ENCODE peak calls at places on chromosome 14, in four cellular contexts. N is H1, E is mesenchymal stem cell, T is IMR-90. X is an unnamed sample. For H3K36me3, the result is how much of the 10 kb centered on the place peaks cover.

GRCh38 chr14:94562941-94563883 is 2.0 kb downstream of the SERPINA4 start:
- DNase-seq in N (no peak), E (no peak), T (no peak), X (no peak)

GRCh38 chr14:55938249-55938791 is 179.9 kb upstream of the PELI2 start:
- DNase-seq in N (no peak), E (no peak), T (peak), X (no peak)

GRCh38 chr14:66717571-66718140 is 209.7 kb downstream of the GPHN start:
- DNase-seq in N (no peak), E (no peak), T (no peak), X (no peak)

GRCh38 chr14:20714593-20715250 is 26.2 kb downstream of the ANG start:
- DNase-seq in N (no peak), E (no peak), T (peak), X (no peak)

GRCh38 chr14:100130471-100130870 is 29.0 kb downstream of the DEGS2 start:
- DNase-seq in N (no peak), E (no peak), T (no peak), X (no peak)

GRCh38 chr14:43937001-43937400 is 570.1 kb downstream of the FSCB start:
- DNase-seq in N (no peak), E (no peak), T (no peak), X (no peak)

GRCh38 chr14:63727736-63728728 is at the start of gene SGPP1:
- DNase-seq in N (peak), E (peak), T (peak), X (peak)

GRCh38 chr14:40292664-40293063 is 860.4 kb upstream of the FBXO33 start:
- DNase-seq in N (no peak), E (no peak), T (no peak), X (no peak)

GRCh38 chr14:81801921-81802320 is 268.3 kb upstream of the SEL1L start:
- DNase-seq in N (no peak), E (no peak), T (no peak), X (no peak)

GRCh38 chr14:29529418-29529817 is 398.2 kb downstream of the PRKD1 start:
- DNase-seq in N (no peak), E (no peak), T (peak), X (no peak)

GRCh38 chr14:32709072-32709471 is 229.6 kb upstream of the NPAS3 start:
- DNase-seq in N (no peak), E (peak), T (peak), X (no peak)

GRCh38 chr14:44775248-44775647 is 186.5 kb downstream of the KLHL28 start:
- DNase-seq in N (no peak), E (no peak), T (no peak), X (no peak)

GRCh38 chr14:50948205-50948604 is 3.9 kb upstream of the PYGL start:
- DNase-seq in N (no peak), E (no peak), T (no peak), X (no peak)

GRCh38 chr14:67167420-67168109 is 21.7 kb upstream of the GARIN2 start:
- DNase-seq in N (no peak), E (no peak), T (no peak), X (no peak)

GRCh38 chr14:91968280-91968679 is 20.8 kb upstream of the FBLN5 start:
- DNase-seq in N (no peak), E (no peak), T (no peak), X (no peak)

DNA sequence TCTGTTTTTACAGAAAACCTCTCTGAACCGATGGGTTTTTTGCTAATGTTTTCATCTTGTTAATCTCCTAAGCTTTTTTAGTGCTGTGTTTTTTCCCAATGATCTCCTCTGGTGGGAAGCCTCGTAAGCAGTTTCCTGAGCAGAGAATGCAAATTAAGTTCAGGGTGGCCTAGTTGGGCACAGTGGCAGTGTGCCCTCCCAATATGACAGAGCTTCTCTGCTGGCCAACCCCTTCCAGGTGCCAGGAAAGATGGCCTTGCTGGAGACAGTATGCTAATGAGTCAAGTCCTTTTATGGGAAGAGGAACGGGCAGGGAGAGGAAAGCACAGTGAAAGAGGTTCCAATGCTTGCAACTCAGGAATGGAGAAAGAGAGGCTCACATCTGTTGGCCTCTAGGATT is 115.8 kb downstream of the GCH1 start:
- DNase-seq in N (no peak), E (no peak), T (no peak), X (no peak)
- H4K91ac ChIP-seq in N (no peak), E (no peak), T (no peak), X (no peak)

DNA sequence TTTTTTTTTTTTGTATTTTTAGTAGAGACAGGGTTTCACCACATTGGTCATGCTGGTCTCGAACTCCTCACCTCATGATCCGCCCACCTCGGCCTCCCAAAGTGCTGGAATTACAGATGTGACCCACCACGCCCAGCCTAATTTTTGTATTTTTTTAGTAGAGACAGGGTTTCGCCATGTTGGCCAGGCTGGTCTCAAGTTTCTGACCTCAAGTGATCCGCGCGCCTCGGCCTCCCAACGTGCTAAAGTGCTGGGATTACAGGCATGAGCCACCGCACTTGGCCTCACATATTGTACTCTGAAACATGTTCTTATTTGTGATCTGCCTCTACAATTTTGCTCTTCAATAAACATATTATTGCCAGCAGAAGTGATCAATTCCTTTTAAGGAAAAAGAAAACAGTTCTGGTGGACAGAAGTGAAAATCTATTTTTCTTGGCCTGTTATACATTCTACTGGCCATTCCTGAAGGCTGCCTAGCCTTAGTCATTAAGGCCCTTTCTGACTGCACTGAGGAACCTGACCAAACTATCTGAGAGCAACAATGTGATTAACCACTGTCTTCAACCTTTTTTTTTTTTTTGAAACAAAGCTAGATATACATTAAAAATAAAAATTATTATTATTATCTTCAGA is 36.1 kb downstream of the SNX6 start:
- DNase-seq in N (no peak), E (no peak), T (peak), X (no peak)
- H3K36me3 ChIP-seq in N (under half), E (half or more), T (half or more), X (half or more)

GRCh38 chr14:52860910-52861309 is 69.5 kb upstream of the GNPNAT1 start:
- DNase-seq in N (no peak), E (no peak), T (no peak), X (no peak)
- H3K4me2 ChIP-seq in N (no peak), E (no peak), T (no peak), X (no peak)

GRCh38 chr14:49767473-49768300 is at the start of gene KLHDC2:
- DNase-seq in N (peak), E (peak), T (peak), X (peak)

GRCh38 chr14:49766839-49767238 is 1.1 kb upstream of the KLHDC2 start:
- DNase-seq in N (no peak), E (no peak), T (no peak), X (no peak)

GRCh38 chr14:49769581-49770211 is 1.7 kb downstream of the KLHDC2 start:
- DNase-seq in N (no peak), E (no peak), T (no peak), X (no peak)

GRCh38 chr14:49769171-49769570 is 1.2 kb downstream of the KLHDC2 start:
- DNase-seq in N (no peak), E (no peak), T (peak), X (no peak)

GRCh38 chr14:49768301-49769121 is 558 bp downstream of the KLHDC2 start:
- DNase-seq in N (peak), E (peak), T (peak), X (peak)
- H4K91ac ChIP-seq in N (peak), E (peak), T (peak), X (peak)

X was measured in trophoblast cell.